ENCODE peak calls at places on chromosomes 6 and 20, in five cellular contexts. One of them, this sample, is unnamed. For H3K36me3, the result is how much of the 10 kb centered on the place peaks cover.

GRCh38 chr6:137802408-137803182 is 64.5 kb upstream of the TNFAIP3 start:
- DNase-seq in hepatocyte: peak
- DNase-seq in GM23248: no peak
- DNase-seq in PC-3: no peak
- DNase-seq in GM23338: no peak
- DNase-seq in this sample: no peak

GRCh38 chr6:160966493-160967229 is 24.9 kb upstream of the MAP3K4 start:
- DNase-seq in hepatocyte: no peak
- DNase-seq in GM23248: no peak
- DNase-seq in PC-3: no peak
- DNase-seq in GM23338: no peak
- DNase-seq in this sample: no peak

GRCh38 chr20:1341561-1342265 is 12.8 kb upstream of the SDCBP2 start:
- DNase-seq in hepatocyte: no peak
- DNase-seq in GM23248: peak
- DNase-seq in PC-3: peak
- DNase-seq in GM23338: no peak
- DNase-seq in this sample: no peak

GRCh38 chr6:21885101-21885500 is 291.6 kb downstream of the SOX4 start:
- DNase-seq in hepatocyte: no peak
- DNase-seq in GM23248: peak
- DNase-seq in PC-3: no peak
- DNase-seq in GM23338: no peak
- DNase-seq in this sample: no peak

GRCh38 chr6:5464096-5464885 is 203.0 kb downstream of the FARS2 start:
- DNase-seq in hepatocyte: no peak
- DNase-seq in GM23248: no peak
- DNase-seq in PC-3: no peak
- DNase-seq in GM23338: no peak
- DNase-seq in this sample: no peak

GRCh38 chr6:113644861-113645575 is 212.1 kb upstream of the MARCKS start:
- DNase-seq in hepatocyte: no peak
- DNase-seq in GM23248: peak
- DNase-seq in PC-3: peak
- DNase-seq in GM23338: no peak
- DNase-seq in this sample: no peak

GRCh38 chr6:84448331-84448730 is 220.9 kb upstream of the CEP162 start:
- DNase-seq in hepatocyte: no peak
- DNase-seq in GM23248: no peak
- DNase-seq in PC-3: no peak
- DNase-seq in GM23338: no peak
- DNase-seq in this sample: no peak

GRCh38 chr6:82022614-82023102 is 224.9 kb downstream of the IBTK start:
- DNase-seq in hepatocyte: peak
- DNase-seq in GM23248: peak
- DNase-seq in PC-3: peak
- DNase-seq in GM23338: no peak
- DNase-seq in this sample: no peak

GRCh38 chr20:57387945-57388351 is 3.2 kb upstream of the RBM38 start:
- DNase-seq in hepatocyte: no peak
- DNase-seq in GM23248: no peak
- DNase-seq in PC-3: no peak
- DNase-seq in GM23338: no peak
- DNase-seq in this sample: peak

GRCh38 chr20:16538779-16539178 is 34.5 kb downstream of the KIF16B start:
- DNase-seq in hepatocyte: no peak
- DNase-seq in GM23248: no peak
- DNase-seq in PC-3: no peak
- DNase-seq in GM23338: no peak
- DNase-seq in this sample: no peak

GRCh38 chr6:69980624-69981023 is 114.3 kb downstream of the COL19A1 start:
- DNase-seq in hepatocyte: no peak
- DNase-seq in GM23248: no peak
- DNase-seq in PC-3: no peak
- DNase-seq in GM23338: no peak
- DNase-seq in this sample: no peak

GRCh38 chr6:163490826-163491577 is 76.5 kb downstream of the QKI start:
- DNase-seq in hepatocyte: peak
- DNase-seq in GM23248: peak
- DNase-seq in PC-3: peak
- DNase-seq in GM23338: peak
- DNase-seq in this sample: no peak

GRCh38 chr6:40789143-40789764 is 202.1 kb upstream of the LRFN2 start:
- DNase-seq in hepatocyte: no peak
- DNase-seq in GM23248: no peak
- DNase-seq in PC-3: no peak
- DNase-seq in GM23338: peak
- DNase-seq in this sample: no peak

GRCh38 chr6:93675856-93676255 is 256.5 kb upstream of the EPHA7 start:
- DNase-seq in hepatocyte: no peak
- DNase-seq in GM23248: no peak
- DNase-seq in PC-3: peak
- DNase-seq in GM23338: no peak
- DNase-seq in this sample: no peak

GRCh38 chr6:48098923-48099322 is 12.1 kb downstream of the PTCHD4 start:
- DNase-seq in hepatocyte: no peak
- DNase-seq in GM23248: peak
- DNase-seq in PC-3: peak
- DNase-seq in GM23338: no peak
- DNase-seq in this sample: no peak

GRCh38 chr20:51116765-51117686 is 94.1 kb upstream of the KCNG1 start:
- DNase-seq in hepatocyte: no peak
- DNase-seq in GM23248: peak
- DNase-seq in PC-3: peak
- DNase-seq in GM23338: no peak
- DNase-seq in this sample: no peak

GRCh38 chr6:111032493-111033140 is 50.8 kb downstream of the RPF2 start:
- DNase-seq in hepatocyte: peak
- DNase-seq in GM23248: no peak
- DNase-seq in PC-3: no peak
- DNase-seq in GM23338: no peak
- DNase-seq in this sample: no peak

GRCh38 chr6:163547287-163547686 is 132.8 kb downstream of the QKI start:
- DNase-seq in hepatocyte: no peak
- DNase-seq in GM23248: no peak
- DNase-seq in PC-3: no peak
- DNase-seq in GM23338: no peak
- DNase-seq in this sample: no peak

GRCh38 chr6:146598785-146599405 is at the start of gene ADGB:
- DNase-seq in hepatocyte: peak
- DNase-seq in GM23248: peak
- DNase-seq in PC-3: peak
- DNase-seq in GM23338: peak
- DNase-seq in this sample: peak

GRCh38 chr6:52724406-52725121 is 38.7 kb downstream of the GSTA2 start:
- DNase-seq in hepatocyte: peak
- DNase-seq in GM23248: peak
- DNase-seq in PC-3: peak
- DNase-seq in GM23338: peak
- DNase-seq in this sample: peak

GRCh38 chr6:51028271-51028670 is 209.6 kb downstream of the TFAP2B start:
- DNase-seq in hepatocyte: no peak
- DNase-seq in GM23248: no peak
- DNase-seq in PC-3: peak
- DNase-seq in GM23338: no peak
- DNase-seq in this sample: no peak

GRCh38 chr6:168744866-168745265 is 303.9 kb downstream of the SMOC2 start:
- DNase-seq in hepatocyte: no peak
- DNase-seq in GM23248: no peak
- DNase-seq in PC-3: no peak
- DNase-seq in GM23338: no peak
- DNase-seq in this sample: no peak

GRCh38 chr20:43541214-43541613 is 17.6 kb upstream of the SGK2 start:
- DNase-seq in hepatocyte: no peak
- DNase-seq in GM23248: peak
- DNase-seq in PC-3: peak
- DNase-seq in GM23338: no peak
- DNase-seq in this sample: no peak

GRCh38 chr6:168417158-168417557 is 23.8 kb upstream of the SMOC2 start:
- DNase-seq in hepatocyte: no peak
- DNase-seq in GM23248: no peak
- DNase-seq in PC-3: no peak
- DNase-seq in GM23338: peak
- DNase-seq in this sample: no peak

GRCh38 chr20:44064501-44065400 is 122.2 kb downstream of the JPH2 start:
- DNase-seq in hepatocyte: no peak
- DNase-seq in GM23248: no peak
- DNase-seq in PC-3: no peak
- DNase-seq in GM23338: no peak
- DNase-seq in this sample: no peak

GRCh38 chr6:111484655-111484974 is 1.6 kb upstream of the REV3L start:
- DNase-seq in hepatocyte: no peak
- DNase-seq in GM23248: peak
- DNase-seq in PC-3: no peak
- DNase-seq in GM23338: no peak
- DNase-seq in this sample: peak

GRCh38 chr6:3455121-3455489 is 1.7 kb downstream of the SLC22A23 start:
- DNase-seq in hepatocyte: peak
- DNase-seq in GM23248: peak
- DNase-seq in PC-3: peak
- DNase-seq in GM23338: no peak
- DNase-seq in this sample: no peak

GRCh38 chr6:144745434-144745833 is 460.3 kb downstream of the UTRN start:
- DNase-seq in hepatocyte: no peak
- DNase-seq in GM23248: no peak
- DNase-seq in PC-3: no peak
- DNase-seq in GM23338: no peak
- DNase-seq in this sample: no peak

GRCh38 chr20:10276886-10277580 is 58.4 kb downstream of the SNAP25 start:
- DNase-seq in hepatocyte: no peak
- DNase-seq in GM23248: no peak
- DNase-seq in PC-3: no peak
- DNase-seq in GM23338: no peak
- DNase-seq in this sample: no peak

GRCh38 chr6:108167449-108167903 is 1.7 kb downstream of the NR2E1 start:
- DNase-seq in hepatocyte: no peak
- DNase-seq in GM23248: no peak
- DNase-seq in PC-3: no peak
- DNase-seq in GM23338: peak
- DNase-seq in this sample: no peak

GRCh38 chr20:63530788-63531160 is 6.4 kb downstream of the PTK6 start:
- DNase-seq in hepatocyte: peak
- DNase-seq in GM23248: no peak
- DNase-seq in PC-3: no peak
- DNase-seq in GM23338: no peak
- DNase-seq in this sample: no peak

GRCh38 chr6:87923389-87924050 is 124.1 kb upstream of the SPACA1 start:
- DNase-seq in hepatocyte: no peak
- DNase-seq in GM23248: no peak
- DNase-seq in PC-3: no peak
- DNase-seq in GM23338: no peak
- DNase-seq in this sample: no peak

GRCh38 chr6:87920245-87920644 is 127.4 kb upstream of the SPACA1 start:
- DNase-seq in hepatocyte: no peak
- DNase-seq in GM23248: no peak
- DNase-seq in PC-3: no peak
- DNase-seq in GM23338: no peak
- DNase-seq in this sample: no peak

GRCh38 chr6:87922947-87923330 is 124.7 kb upstream of the SPACA1 start:
- DNase-seq in hepatocyte: no peak
- DNase-seq in GM23248: no peak
- DNase-seq in PC-3: no peak
- DNase-seq in GM23338: no peak
- DNase-seq in this sample: peak

GRCh38 chr6:87921034-87921433 is 126.6 kb upstream of the SPACA1 start:
- DNase-seq in hepatocyte: no peak
- DNase-seq in GM23248: no peak
- DNase-seq in PC-3: no peak
- DNase-seq in GM23338: no peak
- DNase-seq in this sample: no peak

GRCh38 chr6:87922191-87922946 is 125.3 kb upstream of the SPACA1 start:
- DNase-seq in hepatocyte: no peak
- DNase-seq in GM23248: no peak
- DNase-seq in PC-3: no peak
- DNase-seq in GM23338: no peak
- DNase-seq in this sample: peak
- TF ChIP-seq EZH2phosphoT487 in hepatocyte: no peak
- TF ChIP-seq EZH2phosphoT487 in GM23248: no peak
- TF ChIP-seq EZH2phosphoT487 in PC-3: no peak
- TF ChIP-seq EZH2phosphoT487 in GM23338: no peak
- TF ChIP-seq EZH2phosphoT487 in this sample: no peak

DNA sequence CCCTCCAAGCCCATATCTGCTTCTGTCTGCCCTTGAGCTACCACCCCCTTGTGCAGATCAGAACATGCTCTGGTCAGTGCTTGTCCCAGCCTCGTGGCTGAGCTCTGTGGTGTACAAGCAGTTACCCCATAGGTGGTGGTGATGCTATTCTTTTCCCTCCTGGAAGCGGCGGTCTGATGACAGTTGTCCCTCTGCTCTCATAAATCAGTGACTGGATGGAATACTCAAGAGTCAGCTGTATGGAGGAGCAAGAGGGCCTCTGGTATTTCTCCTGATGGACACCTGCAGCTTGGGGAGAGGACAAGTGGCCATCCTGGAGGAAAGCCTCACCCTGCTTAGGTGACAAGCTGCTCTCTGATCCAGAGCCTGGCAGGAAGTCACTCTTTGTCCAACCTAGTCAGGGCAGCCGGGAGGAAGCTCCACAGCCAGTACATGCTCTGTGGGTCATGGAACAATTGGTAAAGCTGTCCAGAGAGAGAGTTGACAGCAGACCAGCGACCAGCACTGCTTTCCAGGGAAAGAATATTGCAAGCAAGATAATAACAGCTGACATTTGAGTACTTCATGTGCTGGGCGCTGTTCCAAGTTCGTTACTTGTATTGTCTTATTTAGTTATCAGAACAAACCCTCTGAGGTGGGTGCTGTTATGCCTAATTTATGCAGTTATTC is 47.2 kb downstream of the SCAND1 start:
- DNase-seq in hepatocyte: no peak
- DNase-seq in GM23248: no peak
- DNase-seq in PC-3: no peak
- DNase-seq in GM23338: no peak
- DNase-seq in this sample: no peak
- H3K36me3 ChIP-seq in hepatocyte: under half
- H3K36me3 ChIP-seq in GM23248: under half
- H3K36me3 ChIP-seq in PC-3: under half
- H3K36me3 ChIP-seq in GM23338: under half
- H3K36me3 ChIP-seq in this sample: under half

GRCh38 chr6:73062121-73062520 is 163.2 kb downstream of the KHDC1L start:
- DNase-seq in hepatocyte: no peak
- DNase-seq in GM23248: no peak
- DNase-seq in PC-3: no peak
- DNase-seq in GM23338: no peak
- DNase-seq in this sample: no peak

GRCh38 chr6:73058736-73059135 is 166.6 kb downstream of the KHDC1L start:
- DNase-seq in hepatocyte: no peak
- DNase-seq in GM23248: no peak
- DNase-seq in PC-3: peak
- DNase-seq in GM23338: no peak
- DNase-seq in this sample: no peak

GRCh38 chr6:73064261-73064660 is 161.0 kb downstream of the KHDC1L start:
- DNase-seq in hepatocyte: no peak
- DNase-seq in GM23248: peak
- DNase-seq in PC-3: no peak
- DNase-seq in GM23338: no peak
- DNase-seq in this sample: no peak

GRCh38 chr6:73062837-73063236 is 162.5 kb downstream of the KHDC1L start:
- DNase-seq in hepatocyte: no peak
- DNase-seq in GM23248: no peak
- DNase-seq in PC-3: no peak
- DNase-seq in GM23338: no peak
- DNase-seq in this sample: no peak
- TF ChIP-seq EZH2phosphoT487 in hepatocyte: no peak
- TF ChIP-seq EZH2phosphoT487 in GM23248: no peak
- TF ChIP-seq EZH2phosphoT487 in PC-3: no peak
- TF ChIP-seq EZH2phosphoT487 in GM23338: no peak
- TF ChIP-seq EZH2phosphoT487 in this sample: no peak

GRCh38 chr6:7899889-7900213 is 10.7 kb downstream of the TXNDC5 start:
- DNase-seq in hepatocyte: no peak
- DNase-seq in GM23248: no peak
- DNase-seq in PC-3: no peak
- DNase-seq in GM23338: no peak
- DNase-seq in this sample: peak
- H3K36me3 ChIP-seq in hepatocyte: under half
- H3K36me3 ChIP-seq in GM23248: half or more
- H3K36me3 ChIP-seq in PC-3: half or more
- H3K36me3 ChIP-seq in GM23338: under half
- H3K36me3 ChIP-seq in this sample: under half

This sample was measured in MM.1S.